ENCODE peak calls at places on chromosomes 12 and 14, in seven cellular contexts. M is uterus; Q is A549; B is naive thymus-derived CD4-positive, alpha-beta T cell; T is CD4-positive, CD25-positive, alpha-beta regulatory T cell; H is psoas muscle; Z is stomach. C is an unnamed sample. For H3K4me1, the result is how much of the 10 kb centered on the place peaks cover.

GRCh38 chr12:107404981-107405380 is 280.6 kb upstream of the PWP1 start:
- DNase-seq in M (no peak), Q (peak), B (no peak), T (peak), H (no peak), Z (no peak), C (no peak)

GRCh38 chr12:108634225-108634795 is 616 bp upstream of the SELPLG start:
- DNase-seq in M (no peak), Q (no peak), B (peak), T (peak), H (no peak), Z (peak), C (no peak)

GRCh38 chr14:99148861-99149610 is 123.0 kb downstream of the BCL11B start:
- DNase-seq in M (no peak), Q (no peak), B (no peak), T (no peak), H (no peak), Z (peak), C (no peak)

GRCh38 chr12:3255071-3255470 is 177.9 kb downstream of the TSPAN9 start:
- DNase-seq in M (no peak), Q (no peak), B (no peak), T (no peak), H (peak), Z (no peak), C (no peak)

GRCh38 chr12:56631790-56632700 is 1.9 kb upstream of the BAZ2A start:
- DNase-seq in M (peak), Q (peak), B (no peak), T (peak), H (peak), Z (peak), C (peak)

GRCh38 chr14:83163016-83163415 is 1629.4 kb upstream of the SEL1L start:
- DNase-seq in M (no peak), Q (no peak), B (no peak), T (no peak), H (no peak), Z (no peak), C (no peak)

GRCh38 chr14:61642246-61642982 is 52.9 kb upstream of the HIF1A start:
- DNase-seq in M (no peak), Q (no peak), B (no peak), T (no peak), H (no peak), Z (no peak), C (no peak)

GRCh38 chr14:20652996-20653975 is 11.8 kb upstream of the OR6S1 start:
- DNase-seq in M (no peak), Q (peak), B (peak), T (peak), H (no peak), Z (no peak), C (no peak)

GRCh38 chr14:100530270-100531072 is 56.7 kb downstream of the BEGAIN start:
- DNase-seq in M (no peak), Q (no peak), B (no peak), T (no peak), H (peak), Z (no peak), C (no peak)

GRCh38 chr12:42236017-42236416 is 2.0 kb downstream of the YAF2 start:
- DNase-seq in M (no peak), Q (no peak), B (no peak), T (no peak), H (no peak), Z (no peak), C (no peak)

GRCh38 chr12:22518998-22519397 is 25.3 kb downstream of the C2CD5 start:
- DNase-seq in M (no peak), Q (no peak), B (no peak), T (no peak), H (no peak), Z (no peak), C (no peak)

GRCh38 chr14:98244966-98245569 is 1026.9 kb downstream of the BCL11B start:
- DNase-seq in M (no peak), Q (no peak), B (no peak), T (no peak), H (no peak), Z (no peak), C (no peak)

GRCh38 chr12:98727196-98727595 is 82.1 kb downstream of the APAF1 start:
- DNase-seq in M (no peak), Q (no peak), B (no peak), T (no peak), H (no peak), Z (no peak), C (no peak)

GRCh38 chr14:31582286-31582691 is 21.1 kb downstream of the NUBPL start:
- DNase-seq in M (peak), Q (no peak), B (no peak), T (no peak), H (no peak), Z (no peak), C (no peak)

GRCh38 chr12:113151655-113152054 is 2.1 kb downstream of the CFAP73 start:
- DNase-seq in M (no peak), Q (no peak), B (no peak), T (no peak), H (no peak), Z (no peak), C (no peak)

GRCh38 chr14:73526036-73526984 is 10.6 kb upstream of the ACOT1 start:
- DNase-seq in M (no peak), Q (no peak), B (no peak), T (no peak), H (no peak), Z (peak), C (no peak)

GRCh38 chr14:52079239-52079956 is 10.5 kb upstream of the NID2 start:
- DNase-seq in M (no peak), Q (no peak), B (no peak), T (no peak), H (no peak), Z (no peak), C (no peak)

GRCh38 chr14:52078093-52078492 is 9.2 kb upstream of the NID2 start:
- DNase-seq in M (no peak), Q (no peak), B (no peak), T (no peak), H (no peak), Z (no peak), C (no peak)

GRCh38 chr14:52078721-52079120 is 9.9 kb upstream of the NID2 start:
- DNase-seq in M (no peak), Q (no peak), B (no peak), T (no peak), H (no peak), Z (no peak), C (no peak)

GRCh38 chr14:52076334-52076733 is 7.5 kb upstream of the NID2 start:
- DNase-seq in M (no peak), Q (no peak), B (no peak), T (no peak), H (no peak), Z (no peak), C (no peak)

DNA sequence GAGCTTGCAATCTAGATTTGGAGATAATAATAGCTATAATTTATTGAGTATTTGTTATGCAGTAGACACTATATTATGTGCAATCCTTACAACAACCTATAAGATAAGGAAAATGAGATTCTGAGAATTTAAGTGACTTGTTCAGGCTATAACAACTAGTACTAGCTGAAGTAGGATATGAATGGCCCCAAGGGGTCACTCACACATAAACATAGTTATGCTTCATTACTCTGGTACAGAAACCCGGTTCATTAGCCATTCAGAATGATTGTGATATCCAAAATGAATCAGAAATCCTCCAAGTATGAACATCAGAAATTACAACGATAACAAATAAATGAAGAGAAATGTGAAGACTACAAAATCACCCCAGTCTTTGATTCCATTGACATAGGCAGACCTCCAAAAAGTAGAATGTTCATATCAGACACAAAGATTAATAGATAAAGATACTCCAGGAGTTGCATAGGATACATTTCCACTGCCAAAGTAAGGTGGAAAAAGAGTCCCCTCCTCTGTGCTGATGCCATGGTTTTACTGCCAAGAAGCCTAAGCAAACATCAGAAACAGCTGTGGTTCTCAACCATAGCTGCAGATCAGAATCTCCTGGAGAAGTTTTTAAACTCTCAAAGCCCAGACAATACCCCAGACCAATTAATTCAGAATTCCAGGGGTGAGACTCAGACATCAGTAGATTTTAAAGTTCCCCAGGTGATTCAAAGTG is 8.6 kb upstream of the NID2 start:
- DNase-seq in M (no peak), Q (no peak), B (no peak), T (no peak), H (no peak), Z (no peak), C (no peak)
- H3K4me1 ChIP-seq in M (under half), Q (under half), B (under half), T (under half), H (under half), Z (under half), C (under half)

DNA sequence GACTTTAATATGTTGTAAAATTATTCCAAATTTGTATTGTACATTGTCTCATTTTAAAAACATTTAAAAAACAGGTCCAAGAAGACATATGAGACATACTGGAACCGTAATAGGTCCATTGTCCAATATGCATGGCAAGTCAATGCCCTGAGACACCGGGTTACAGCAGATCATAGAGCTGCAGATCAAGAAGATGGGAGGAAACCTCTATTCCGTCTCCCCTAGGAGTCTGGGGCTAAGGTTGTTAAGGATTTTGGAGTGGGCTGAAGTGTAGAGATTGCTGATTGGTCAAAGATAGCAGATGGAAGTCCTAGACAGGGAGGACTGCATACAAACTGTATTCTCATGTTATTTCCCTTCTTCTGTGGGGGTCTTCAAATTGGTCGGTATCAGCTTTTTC is 108.3 kb upstream of the PLEKHA5 start:
- DNase-seq in M (no peak), Q (no peak), B (no peak), T (no peak), H (no peak), Z (no peak), C (no peak)
- H3K27ac ChIP-seq in M (no peak), Q (peak), B (no peak), T (no peak), H (no peak), Z (no peak), C (no peak)

DNA sequence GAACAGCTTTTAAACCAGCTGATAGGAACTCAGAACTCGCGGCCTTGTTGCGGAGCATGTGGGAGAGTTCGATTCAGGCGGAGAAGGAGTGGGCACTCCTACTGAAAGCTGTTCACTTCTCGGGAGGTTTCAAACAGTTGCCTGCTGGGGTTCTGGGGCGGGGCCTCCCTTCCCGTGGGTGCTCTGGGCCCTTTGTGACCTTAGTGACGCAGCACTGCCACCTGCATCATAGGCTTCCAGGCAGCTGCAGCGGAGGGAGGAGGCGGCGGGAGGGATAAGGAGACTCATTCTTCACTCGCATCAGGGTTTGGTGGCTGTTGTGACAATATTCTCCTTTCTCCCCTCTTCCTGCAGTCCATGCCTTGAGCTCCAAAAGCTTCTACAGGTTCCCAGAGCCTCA is 67.9 kb upstream of the GPATCH2L start:
- DNase-seq in M (no peak), Q (no peak), B (no peak), T (no peak), H (no peak), Z (no peak), C (no peak)
- H3K4me1 ChIP-seq in M (under half), Q (under half), B (under half), T (under half), H (half or more), Z (under half), C (under half)

GRCh38 chr12:93483151-93483807 is 16.0 kb downstream of the MRPL42 start:
- DNase-seq in M (no peak), Q (no peak), B (no peak), T (no peak), H (no peak), Z (no peak), C (no peak)
- H3K27ac ChIP-seq in M (no peak), Q (no peak), B (no peak), T (no peak), H (no peak), Z (no peak), C (no peak)

GRCh38 chr14:104802120-104802912 is 1.4 kb downstream of the ZBTB42 start:
- DNase-seq in M (no peak), Q (no peak), B (no peak), T (no peak), H (no peak), Z (no peak), C (no peak)

GRCh38 chr14:104799239-104799599 is 1.7 kb upstream of the ZBTB42 start:
- DNase-seq in M (no peak), Q (no peak), B (no peak), T (no peak), H (no peak), Z (no peak), C (no peak)

GRCh38 chr14:104799657-104800599 is 973 bp upstream of the ZBTB42 start:
- DNase-seq in M (peak), Q (peak), B (peak), T (peak), H (peak), Z (peak), C (peak)

GRCh38 chr14:104801284-104802119 is 601 bp downstream of the ZBTB42 start:
- DNase-seq in M (no peak), Q (no peak), B (no peak), T (no peak), H (no peak), Z (peak), C (no peak)

GRCh38 chr14:104800600-104801283 is at the start of gene ZBTB42:
- DNase-seq in M (peak), Q (no peak), B (peak), T (peak), H (peak), Z (peak), C (peak)
- H3K4me1 ChIP-seq in M (under half), Q (half or more), B (under half), T (under half), H (under half), Z (half or more), C (under half)

DNA sequence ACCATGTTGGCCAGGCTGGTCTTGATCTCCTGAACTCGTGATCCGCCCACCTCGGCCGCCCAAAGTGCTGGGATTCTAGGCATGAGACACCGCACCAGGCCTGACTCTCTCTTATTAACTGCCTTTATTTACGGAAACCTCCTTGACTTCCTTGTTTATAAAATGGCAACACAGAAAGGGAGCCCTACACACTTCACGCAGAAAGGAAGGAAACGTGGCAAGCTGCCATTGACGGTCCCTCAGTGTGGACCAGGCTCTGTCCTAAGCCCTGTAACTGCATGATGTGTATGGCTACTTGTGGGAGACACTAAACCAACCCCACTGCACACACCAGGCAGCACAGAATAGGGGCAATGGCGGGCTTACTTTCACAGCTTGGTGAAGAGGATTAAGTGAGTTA is 11.7 kb downstream of the CINP start:
- DNase-seq in M (no peak), Q (no peak), B (no peak), T (no peak), H (no peak), Z (no peak), C (no peak)
- H3K27ac ChIP-seq in M (peak), Q (no peak), B (no peak), T (no peak), H (peak), Z (peak), C (no peak)